ENCODE peak calls at places on chromosome 5, in ten cellular contexts. One of them, this sample, is unnamed.

GRCh38 chr5:160361624-160362023 is 8.8 kb downstream of the C1QTNF2 start:
- DNase-seq in IMR-90: no peak
- DNase-seq in brain microvascular endothelial cell: no peak
- DNase-seq in aorta: no peak
- DNase-seq in small intestine: no peak
- DNase-seq in PC-3: no peak
- DNase-seq in left ventricle myocardium inferior: no peak
- DNase-seq in RWPE1: no peak
- DNase-seq in kidney: no peak
- DNase-seq in uterus: no peak
- DNase-seq in this sample: no peak

GRCh38 chr5:138974227-138975063 is 99.3 kb upstream of the LRRTM2 start:
- DNase-seq in kidney: no peak
- DNase-seq in left ventricle myocardium inferior: peak
- DNase-seq in brain microvascular endothelial cell: peak
- DNase-seq in uterus: peak
- DNase-seq in PC-3: no peak
- DNase-seq in aorta: peak
- DNase-seq in RWPE1: no peak
- DNase-seq in small intestine: no peak
- DNase-seq in IMR-90: peak
- DNase-seq in this sample: no peak

GRCh38 chr5:107936532-107936931 is 265.8 kb upstream of the EFNA5 start:
- DNase-seq in RWPE1: no peak
- DNase-seq in uterus: no peak
- DNase-seq in small intestine: no peak
- DNase-seq in brain microvascular endothelial cell: no peak
- DNase-seq in aorta: no peak
- DNase-seq in IMR-90: no peak
- DNase-seq in PC-3: no peak
- DNase-seq in kidney: no peak
- DNase-seq in left ventricle myocardium inferior: no peak
- DNase-seq in this sample: no peak

GRCh38 chr5:107875834-107876233 is 205.1 kb upstream of the EFNA5 start:
- DNase-seq in brain microvascular endothelial cell: peak
- DNase-seq in PC-3: no peak
- DNase-seq in uterus: peak
- DNase-seq in aorta: no peak
- DNase-seq in kidney: no peak
- DNase-seq in small intestine: no peak
- DNase-seq in IMR-90: peak
- DNase-seq in left ventricle myocardium inferior: no peak
- DNase-seq in RWPE1: peak
- DNase-seq in this sample: no peak

GRCh38 chr5:10215366-10215765 is 34.3 kb downstream of the ATPSCKMT start:
- DNase-seq in uterus: no peak
- DNase-seq in RWPE1: no peak
- DNase-seq in PC-3: no peak
- DNase-seq in left ventricle myocardium inferior: no peak
- DNase-seq in kidney: no peak
- DNase-seq in small intestine: no peak
- DNase-seq in brain microvascular endothelial cell: no peak
- DNase-seq in aorta: no peak
- DNase-seq in IMR-90: no peak
- DNase-seq in this sample: no peak

GRCh38 chr5:132090107-132090506 is 16.5 kb downstream of the CSF2 start:
- DNase-seq in PC-3: peak
- DNase-seq in kidney: no peak
- DNase-seq in IMR-90: peak
- DNase-seq in uterus: no peak
- DNase-seq in RWPE1: peak
- DNase-seq in brain microvascular endothelial cell: peak
- DNase-seq in left ventricle myocardium inferior: no peak
- DNase-seq in small intestine: no peak
- DNase-seq in aorta: no peak
- DNase-seq in this sample: no peak

GRCh38 chr5:112329429-112330090 is 89.5 kb downstream of the EPB41L4A start:
- DNase-seq in kidney: no peak
- DNase-seq in PC-3: no peak
- DNase-seq in aorta: no peak
- DNase-seq in RWPE1: no peak
- DNase-seq in small intestine: no peak
- DNase-seq in IMR-90: no peak
- DNase-seq in uterus: no peak
- DNase-seq in left ventricle myocardium inferior: no peak
- DNase-seq in brain microvascular endothelial cell: no peak
- DNase-seq in this sample: no peak

GRCh38 chr5:131303537-131303936 is 39.7 kb downstream of the CDC42SE2 start:
- DNase-seq in IMR-90: peak
- DNase-seq in small intestine: no peak
- DNase-seq in aorta: no peak
- DNase-seq in PC-3: no peak
- DNase-seq in RWPE1: peak
- DNase-seq in uterus: no peak
- DNase-seq in kidney: no peak
- DNase-seq in left ventricle myocardium inferior: no peak
- DNase-seq in brain microvascular endothelial cell: no peak
- DNase-seq in this sample: no peak

GRCh38 chr5:92561362-92562006 is 1019.5 kb downstream of the NR2F1-AS1 start:
- DNase-seq in RWPE1: no peak
- DNase-seq in kidney: no peak
- DNase-seq in brain microvascular endothelial cell: no peak
- DNase-seq in IMR-90: peak
- DNase-seq in uterus: no peak
- DNase-seq in small intestine: no peak
- DNase-seq in aorta: no peak
- DNase-seq in PC-3: peak
- DNase-seq in left ventricle myocardium inferior: no peak
- DNase-seq in this sample: no peak

GRCh38 chr5:92562065-92562464 is 1019.0 kb downstream of the NR2F1-AS1 start:
- DNase-seq in uterus: no peak
- DNase-seq in RWPE1: no peak
- DNase-seq in left ventricle myocardium inferior: no peak
- DNase-seq in aorta: no peak
- DNase-seq in PC-3: no peak
- DNase-seq in small intestine: no peak
- DNase-seq in IMR-90: peak
- DNase-seq in kidney: no peak
- DNase-seq in brain microvascular endothelial cell: no peak
- DNase-seq in this sample: no peak

GRCh38 chr5:92559331-92559730 is 1021.7 kb downstream of the NR2F1-AS1 start:
- DNase-seq in brain microvascular endothelial cell: no peak
- DNase-seq in PC-3: no peak
- DNase-seq in uterus: no peak
- DNase-seq in RWPE1: no peak
- DNase-seq in left ventricle myocardium inferior: no peak
- DNase-seq in small intestine: no peak
- DNase-seq in aorta: no peak
- DNase-seq in kidney: no peak
- DNase-seq in IMR-90: no peak
- DNase-seq in this sample: no peak

GRCh38 chr5:92559743-92560142 is 1021.3 kb downstream of the NR2F1-AS1 start:
- DNase-seq in RWPE1: peak
- DNase-seq in brain microvascular endothelial cell: peak
- DNase-seq in left ventricle myocardium inferior: no peak
- DNase-seq in kidney: no peak
- DNase-seq in uterus: no peak
- DNase-seq in aorta: no peak
- DNase-seq in PC-3: peak
- DNase-seq in IMR-90: peak
- DNase-seq in small intestine: no peak
- DNase-seq in this sample: no peak

GRCh38 chr5:92560698-92561361 is 1020.2 kb downstream of the NR2F1-AS1 start:
- DNase-seq in small intestine: no peak
- DNase-seq in kidney: no peak
- DNase-seq in left ventricle myocardium inferior: no peak
- DNase-seq in brain microvascular endothelial cell: peak
- DNase-seq in RWPE1: no peak
- DNase-seq in IMR-90: peak
- DNase-seq in uterus: no peak
- DNase-seq in aorta: no peak
- DNase-seq in PC-3: peak
- DNase-seq in this sample: no peak
- H3K27ac ChIP-seq in small intestine: no peak
- H3K27ac ChIP-seq in kidney: no peak
- H3K27ac ChIP-seq in left ventricle myocardium inferior: no peak
- H3K27ac ChIP-seq in brain microvascular endothelial cell: peak
- H3K27ac ChIP-seq in RWPE1: no peak
- H3K27ac ChIP-seq in IMR-90: no peak
- H3K27ac ChIP-seq in uterus: no peak
- H3K27ac ChIP-seq in aorta: no peak
- H3K27ac ChIP-seq in PC-3: peak
- H3K27ac ChIP-seq in this sample: no peak

GRCh38 chr5:178389031-178389729 is 156.6 kb upstream of the PHYKPL start:
- DNase-seq in kidney: peak
- DNase-seq in left ventricle myocardium inferior: no peak
- DNase-seq in RWPE1: no peak
- DNase-seq in PC-3: no peak
- DNase-seq in small intestine: no peak
- DNase-seq in brain microvascular endothelial cell: no peak
- DNase-seq in uterus: no peak
- DNase-seq in aorta: peak
- DNase-seq in IMR-90: no peak
- DNase-seq in this sample: no peak

GRCh38 chr5:178389796-178390195 is 157.2 kb upstream of the PHYKPL start:
- DNase-seq in left ventricle myocardium inferior: no peak
- DNase-seq in small intestine: no peak
- DNase-seq in kidney: peak
- DNase-seq in IMR-90: no peak
- DNase-seq in brain microvascular endothelial cell: no peak
- DNase-seq in RWPE1: no peak
- DNase-seq in PC-3: no peak
- DNase-seq in uterus: no peak
- DNase-seq in aorta: peak
- DNase-seq in this sample: no peak

GRCh38 chr5:178392998-178393397 is 160.4 kb upstream of the PHYKPL start:
- DNase-seq in aorta: peak
- DNase-seq in small intestine: no peak
- DNase-seq in left ventricle myocardium inferior: no peak
- DNase-seq in IMR-90: no peak
- DNase-seq in uterus: no peak
- DNase-seq in brain microvascular endothelial cell: no peak
- DNase-seq in kidney: peak
- DNase-seq in PC-3: no peak
- DNase-seq in RWPE1: no peak
- DNase-seq in this sample: no peak

GRCh38 chr5:178394074-178394473 is 161.5 kb upstream of the PHYKPL start:
- DNase-seq in aorta: peak
- DNase-seq in IMR-90: no peak
- DNase-seq in left ventricle myocardium inferior: no peak
- DNase-seq in small intestine: no peak
- DNase-seq in RWPE1: no peak
- DNase-seq in kidney: peak
- DNase-seq in uterus: no peak
- DNase-seq in PC-3: peak
- DNase-seq in brain microvascular endothelial cell: no peak
- DNase-seq in this sample: no peak

GRCh38 chr5:178392386-178392785 is 159.8 kb upstream of the PHYKPL start:
- DNase-seq in left ventricle myocardium inferior: no peak
- DNase-seq in uterus: no peak
- DNase-seq in brain microvascular endothelial cell: no peak
- DNase-seq in PC-3: no peak
- DNase-seq in kidney: peak
- DNase-seq in small intestine: no peak
- DNase-seq in aorta: peak
- DNase-seq in RWPE1: no peak
- DNase-seq in IMR-90: no peak
- DNase-seq in this sample: no peak
- H3K27ac ChIP-seq in left ventricle myocardium inferior: no peak
- H3K27ac ChIP-seq in uterus: no peak
- H3K27ac ChIP-seq in brain microvascular endothelial cell: no peak
- H3K27ac ChIP-seq in PC-3: no peak
- H3K27ac ChIP-seq in kidney: no peak
- H3K27ac ChIP-seq in small intestine: no peak
- H3K27ac ChIP-seq in aorta: no peak
- H3K27ac ChIP-seq in RWPE1: no peak
- H3K27ac ChIP-seq in IMR-90: no peak
- H3K27ac ChIP-seq in this sample: no peak

DNA sequence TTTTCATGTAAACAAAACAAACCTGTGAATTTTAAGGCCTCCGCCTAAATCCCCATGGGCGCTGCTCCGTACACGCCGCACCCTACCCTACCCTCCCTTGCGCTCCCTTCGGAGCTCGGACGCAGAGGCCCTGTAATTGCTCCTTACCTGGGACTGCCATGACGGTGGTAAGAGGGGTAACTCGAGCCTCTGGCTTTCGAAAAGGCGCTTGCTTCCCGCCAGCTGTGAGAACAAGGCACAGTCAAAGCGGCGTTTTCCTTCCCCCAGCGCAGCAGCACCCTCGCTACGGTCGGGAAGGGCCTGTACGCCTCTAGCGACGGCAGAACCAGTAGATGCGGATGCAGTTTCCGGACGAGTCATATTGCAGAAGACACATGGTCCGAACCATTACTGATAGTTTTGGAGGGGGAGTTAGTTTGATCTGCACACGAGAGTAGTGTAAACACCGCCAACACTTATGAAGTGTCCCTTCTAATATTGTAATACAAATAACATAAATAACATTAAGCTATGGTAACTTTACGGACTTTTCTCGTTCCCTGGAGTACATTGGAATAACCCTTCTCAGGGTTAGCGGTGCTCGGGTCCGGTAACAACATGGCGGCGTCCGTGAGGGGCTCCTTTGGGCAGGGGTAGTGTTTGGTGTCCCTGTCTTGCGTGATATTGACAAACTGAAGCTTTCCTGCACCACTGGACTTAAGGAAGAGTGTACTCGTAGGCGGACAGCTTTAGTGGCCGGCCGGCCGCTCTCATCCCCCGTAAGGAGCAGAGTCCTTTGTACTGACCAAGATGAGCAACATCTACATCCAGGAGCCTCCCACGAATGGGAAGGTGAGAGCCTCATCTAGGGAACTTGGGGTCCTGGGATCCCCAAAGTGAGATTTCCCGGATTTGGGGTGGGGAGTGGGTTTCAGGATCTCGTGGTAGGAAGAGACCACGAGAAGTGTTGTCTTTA is at the start of the genes CWC27 and SREK1IP1:
- DNase-seq in left ventricle myocardium inferior: peak
- DNase-seq in PC-3: peak
- DNase-seq in IMR-90: peak
- DNase-seq in brain microvascular endothelial cell: peak
- DNase-seq in kidney: peak
- DNase-seq in RWPE1: peak
- DNase-seq in aorta: peak
- DNase-seq in small intestine: peak
- DNase-seq in uterus: peak
- DNase-seq in this sample: peak
- H3K27ac ChIP-seq in left ventricle myocardium inferior: peak
- H3K27ac ChIP-seq in PC-3: peak
- H3K27ac ChIP-seq in IMR-90: peak
- H3K27ac ChIP-seq in brain microvascular endothelial cell: peak
- H3K27ac ChIP-seq in kidney: peak
- H3K27ac ChIP-seq in RWPE1: peak
- H3K27ac ChIP-seq in aorta: peak
- H3K27ac ChIP-seq in small intestine: peak
- H3K27ac ChIP-seq in uterus: peak
- H3K27ac ChIP-seq in this sample: peak

DNA sequence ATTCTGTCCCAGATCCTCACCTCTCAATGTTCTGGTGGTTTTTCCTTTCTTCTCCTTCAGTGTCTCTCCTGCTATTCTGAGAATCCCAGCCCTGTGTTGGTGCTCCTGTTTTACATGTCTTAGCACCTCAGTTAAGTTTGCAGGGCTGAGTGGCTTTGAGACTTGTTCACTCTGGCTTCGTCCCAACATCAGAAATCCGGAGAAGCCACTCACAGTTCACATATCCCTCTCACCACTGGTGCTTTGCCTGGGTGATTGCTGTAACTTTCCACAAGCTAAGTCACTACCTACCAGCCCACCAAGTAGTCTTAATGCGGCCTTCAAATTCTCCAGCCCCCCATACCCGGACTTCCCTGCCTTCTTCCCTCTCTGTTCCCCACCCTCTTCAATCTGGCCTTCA is 40.2 kb downstream of the CYFIP2 start:
- DNase-seq in IMR-90: no peak
- DNase-seq in left ventricle myocardium inferior: no peak
- DNase-seq in PC-3: no peak
- DNase-seq in uterus: no peak
- DNase-seq in brain microvascular endothelial cell: no peak
- DNase-seq in aorta: no peak
- DNase-seq in small intestine: no peak
- DNase-seq in RWPE1: no peak
- DNase-seq in kidney: no peak
- DNase-seq in this sample: no peak
- H3K27ac ChIP-seq in IMR-90: no peak
- H3K27ac ChIP-seq in left ventricle myocardium inferior: no peak
- H3K27ac ChIP-seq in PC-3: no peak
- H3K27ac ChIP-seq in uterus: no peak
- H3K27ac ChIP-seq in brain microvascular endothelial cell: no peak
- H3K27ac ChIP-seq in aorta: no peak
- H3K27ac ChIP-seq in small intestine: no peak
- H3K27ac ChIP-seq in RWPE1: no peak
- H3K27ac ChIP-seq in kidney: peak
- H3K27ac ChIP-seq in this sample: no peak

This sample was measured in caudate nucleus.